ENCODE peak calls at places on chromosomes 1 and 21, in five cellular contexts. O is body of pancreas, U is SJSA1, E is A549, Q is spleen. D is an unnamed sample.

GRCh38 chr1:99648107-99648506 is 2.2 kb downstream of the PALMD start:
- DNase-seq in O (peak; percentile 26), U (no peak), E (peak; percentile 58), Q (no peak), D (no peak)

GRCh38 chr1:22048351-22049192 is 3.9 kb upstream of the CDC42 start:
- DNase-seq in O (no peak), U (no peak), Q (no peak), E (peak; percentile 24), D (no peak)

GRCh38 chr1:58620259-58620658 is 43.2 kb upstream of the TACSTD2 start:
- DNase-seq in E (no peak), U (no peak), Q (no peak), O (peak; percentile 71), D (no peak)

GRCh38 chr1:208318150-208318734 is 74.1 kb upstream of the PLXNA2 start:
- DNase-seq in Q (no peak), U (no peak), E (no peak), O (no peak), D (peak; percentile 69)

GRCh38 chr1:50610563-50610962 is 187.3 kb upstream of the DMRTA2 start:
- DNase-seq in E (no peak), U (no peak), O (no peak), Q (no peak), D (no peak)

GRCh38 chr21:34201001-34201400 is 127.6 kb downstream of the MRPS6 start:
- DNase-seq in E (no peak), U (no peak), Q (no peak), O (no peak), D (no peak)

GRCh38 chr21:16535100-16535418 is 805.3 kb downstream of the USP25 start:
- DNase-seq in E (peak; percentile 82), U (peak; percentile 59), Q (no peak), O (peak; percentile 88), D (peak; percentile 11)

GRCh38 chr1:40315795-40316594 is 1.1 kb downstream of the COL9A2 start:
- DNase-seq in E (no peak), U (no peak), Q (peak; percentile 84), O (peak; percentile 27), D (no peak)

GRCh38 chr1:179264506-179264905 is 29.1 kb upstream of the SOAT1 start:
- DNase-seq in U (no peak), O (peak; percentile 46), Q (no peak), E (no peak), D (no peak)

GRCh38 chr1:180800945-180801344 is 111.8 kb upstream of the KIAA1614 start:
- DNase-seq in E (no peak), U (no peak), Q (no peak), O (no peak), D (no peak)

GRCh38 chr1:3610823-3611169 is 512 bp downstream of the MEGF6 start:
- DNase-seq in O (no peak), U (no peak), E (no peak), Q (no peak), D (no peak)

GRCh38 chr1:230507671-230508407 is 81.7 kb upstream of the PGBD5 start:
- DNase-seq in Q (no peak), U (no peak), E (no peak), O (peak; percentile 50), D (no peak)

GRCh38 chr1:119551218-119551617 is 44.2 kb downstream of the HSD3B1 start:
- DNase-seq in Q (no peak), U (no peak), O (no peak), E (no peak), D (no peak)

GRCh38 chr1:119547306-119547705 is 40.3 kb downstream of the HSD3B1 start:
- DNase-seq in U (no peak), Q (no peak), O (no peak), E (no peak), D (no peak)

GRCh38 chr1:119547805-119548204 is 40.8 kb downstream of the HSD3B1 start:
- DNase-seq in E (no peak), O (no peak), U (no peak), Q (no peak), D (no peak)

GRCh38 chr1:119546641-119547040 is 39.6 kb downstream of the HSD3B1 start:
- DNase-seq in U (no peak), Q (no peak), O (no peak), E (no peak), D (no peak)

GRCh38 chr1:119549719-119550141 is 42.7 kb downstream of the HSD3B1 start:
- DNase-seq in O (peak; percentile 67), Q (no peak), U (peak; percentile 52), E (peak; percentile 48), D (peak; percentile 35)
- H3K9me3 ChIP-seq in O (no peaks in the 10 kb centered on the region), Q (no peaks in the 10 kb centered on the region), U (no peaks in the 10 kb centered on the region), E (no peaks in the 10 kb centered on the region), D (no peaks in the 10 kb centered on the region)

GRCh38 chr1:200116324-200116723 is 88.8 kb downstream of the NR5A2 start:
- DNase-seq in O (no peak), E (no peak), Q (no peak), U (no peak), D (no peak)
- H3K27ac ChIP-seq in O (peak overlapping the region; percentile 34), E (no peak overlapping the region), Q (no peak overlapping the region), U (no peak overlapping the region), D (no peak overlapping the region)

GRCh38 chr1:248792342-248792741 is 33.4 kb downstream of the SH3BP5L start:
- DNase-seq in E (no peak), O (no peak), Q (no peak), U (no peak), D (no peak)
- H3K9me3 ChIP-seq in E (no peaks in the 10 kb centered on the region), O (no peaks in the 10 kb centered on the region), Q (peaks cover 13% of the 10 kb centered on the region), U (no peaks in the 10 kb centered on the region), D (no peaks in the 10 kb centered on the region)

GRCh38 chr1:41682845-41683630 is 198.6 kb upstream of the EDN2 start:
- DNase-seq in Q (peak; percentile 9), E (no peak), O (no peak), U (no peak), D (no peak)
- H3K27ac ChIP-seq in Q (peak overlapping the region; percentile 73), E (no peak overlapping the region), O (no peak overlapping the region), U (no peak overlapping the region), D (no peak overlapping the region)

GRCh38 chr1:81128079-81128478 is 672.7 kb upstream of the ADGRL2 start:
- DNase-seq in O (no peak), E (no peak), Q (no peak), U (no peak), D (no peak)
- H3K9me3 ChIP-seq in O (no peaks in the 10 kb centered on the region), E (no peaks in the 10 kb centered on the region), Q (no peaks in the 10 kb centered on the region), U (no peaks in the 10 kb centered on the region), D (no peaks in the 10 kb centered on the region)

GRCh38 chr1:183063349-183063748 is 40.1 kb downstream of the LAMC1 start:
- DNase-seq in U (no peak), O (no peak), E (no peak), Q (no peak), D (no peak)

GRCh38 chr1:183065168-183065670 is 42.0 kb downstream of the LAMC1 start:
- DNase-seq in E (no peak), Q (no peak), U (no peak), O (no peak), D (no peak)

GRCh38 chr1:183058835-183059234 is 35.6 kb downstream of the LAMC1 start:
- DNase-seq in Q (no peak), E (no peak), U (no peak), O (no peak), D (no peak)

DNA sequence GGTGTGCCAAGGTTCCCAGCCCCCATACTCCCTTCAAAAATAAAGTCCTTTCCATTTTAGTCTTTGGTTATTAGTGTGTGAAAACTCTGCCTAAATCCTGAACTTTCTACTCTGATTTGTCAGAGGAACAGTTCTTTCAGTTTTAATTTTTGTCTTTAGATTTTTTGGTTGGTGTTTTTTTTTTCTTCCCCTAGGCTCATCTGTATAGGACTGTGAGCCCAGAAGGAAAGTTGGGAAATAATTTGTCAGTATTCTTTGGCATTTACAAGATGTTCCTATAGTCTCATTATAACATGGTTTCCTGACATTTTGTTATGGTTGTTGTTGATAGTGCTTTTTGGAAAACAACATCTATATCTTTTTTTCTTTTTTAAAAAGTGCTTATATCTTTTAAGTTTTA is 38.0 kb downstream of the LAMC1 start:
- DNase-seq in Q (no peak), U (no peak), O (no peak), E (no peak), D (no peak)
- H3K27ac ChIP-seq in Q (no peak overlapping the region), U (peak overlapping the region; percentile 84), O (peak overlapping the region; percentile 28), E (peak overlapping the region; percentile 42), D (peak overlapping the region; percentile 77)

GRCh38 chr1:108192581-108192980 is 7.6 kb downstream of the SLC25A24 start:
- DNase-seq in U (no peak), E (no peak), Q (no peak), O (no peak), D (no peak)
- H3K9me3 ChIP-seq in U (no peaks in the 10 kb centered on the region), E (peaks cover 4% of the 10 kb centered on the region), Q (peaks cover 7% of the 10 kb centered on the region), O (no peaks in the 10 kb centered on the region), D (no peaks in the 10 kb centered on the region)

D was measured in keratinocyte.